ENCODE peak calls at places on chromosomes 3 and 15, in eight cellular contexts. Z is HFFc6, X is GM20000, M is fibroblast of mammary gland, N is AG04449, K is body of pancreas, T is MCF 10A, E is endodermal cell. D is an unnamed sample.

GRCh38 chr3:107367353-107367752 is 9.9 kb upstream of the CCDC54 start:
- DNase-seq in Z (peak; percentile 59), X (no peak), M (peak; percentile 84), N (peak; percentile 24), K (peak; percentile 13), T (peak; percentile 79), E (no peak), D (no peak)

GRCh38 chr15:90063733-90064247 is 38.5 kb downstream of the IDH2 start:
- DNase-seq in Z (no peak), X (no peak), M (peak; percentile 10), N (no peak), K (no peak), T (no peak), E (peak; percentile 81), D (no peak)

GRCh38 chr3:116164039-116164438 is 281.2 kb downstream of the LSAMP start:
- DNase-seq in Z (no peak), X (no peak), M (no peak), N (no peak), K (no peak), T (no peak), E (no peak), D (no peak)

GRCh38 chr3:28726840-28727239 is 378.2 kb upstream of the AZI2 start:
- DNase-seq in Z (no peak), X (peak; percentile 20), M (peak; percentile 52), N (no peak), K (peak; percentile 73), T (peak; percentile 76), E (peak; percentile 89), D (peak; percentile 32)

GRCh38 chr15:85865070-85865684 is 70.5 kb upstream of the KLHL25 start:
- DNase-seq in Z (peak; percentile 8), X (peak; percentile 19), M (peak; percentile 48), N (no peak), K (peak; percentile 22), T (peak; percentile 46), E (peak; percentile 90), D (peak; percentile 44)

GRCh38 chr3:30488070-30488756 is 118.2 kb upstream of the TGFBR2 start:
- DNase-seq in Z (no peak), X (no peak), M (no peak), N (no peak), K (no peak), T (no peak), E (no peak), D (no peak)

GRCh38 chr3:24365168-24365567 is 129.5 kb downstream of the THRB start:
- DNase-seq in Z (peak; percentile 73), X (no peak), M (peak; percentile 92), N (peak; percentile 17), K (peak; percentile 84), T (peak; percentile 95), E (no peak), D (no peak)

GRCh38 chr3:33575313-33575712 is 135.1 kb upstream of the UBP1 start:
- DNase-seq in Z (no peak), X (peak; percentile 6), M (no peak), N (no peak), K (no peak), T (no peak), E (no peak), D (no peak)

GRCh38 chr3:129966876-129967275 is 7.6 kb upstream of the TRH start:
- DNase-seq in Z (no peak), X (no peak), M (no peak), N (no peak), K (no peak), T (no peak), E (no peak), D (no peak)

GRCh38 chr3:107269081-107269480 is 108.2 kb upstream of the CCDC54 start:
- DNase-seq in Z (no peak), X (no peak), M (no peak), N (no peak), K (no peak), T (no peak), E (peak; percentile 73), D (no peak)

GRCh38 chr3:127673191-127674098 is 693 bp downstream of the ABTB1 start:
- DNase-seq in Z (no peak), X (peak; percentile 71), M (peak; percentile 65), N (no peak), K (peak; percentile 65), T (no peak), E (peak; percentile 76), D (peak; percentile 66)

GRCh38 chr3:108623504-108623903 is 34.0 kb downstream of the DZIP3 start:
- DNase-seq in Z (no peak), X (no peak), M (peak; percentile 6), N (no peak), K (peak; percentile 10), T (no peak), E (no peak), D (no peak)

GRCh38 chr3:87733671-87734367 is 325.0 kb downstream of the CGGBP1 start:
- DNase-seq in Z (no peak), X (no peak), M (no peak), N (no peak), K (peak; percentile 13), T (no peak), E (peak; percentile 35), D (no peak)

GRCh38 chr3:148643389-148643840 is 54.3 kb upstream of the AGTR1 start:
- DNase-seq in Z (peak; percentile 80), X (no peak), M (peak; percentile 88), N (peak; percentile 54), K (no peak), T (peak; percentile 48), E (no peak), D (no peak)

GRCh38 chr3:124601189-124601588 is 129.1 kb upstream of the UMPS start:
- DNase-seq in Z (no peak), X (no peak), M (peak; percentile 57), N (no peak), K (no peak), T (peak; percentile 70), E (no peak), D (no peak)

GRCh38 chr15:75349851-75350588 is 3.2 kb downstream of the NEIL1 start:
- DNase-seq in Z (no peak), X (peak; percentile 78), M (no peak), N (no peak), K (no peak), T (no peak), E (no peak), D (peak; percentile 73)

GRCh38 chr3:141100531-141101320 is 49.6 kb downstream of the SPSB4 start:
- DNase-seq in Z (no peak), X (no peak), M (no peak), N (no peak), K (no peak), T (no peak), E (peak; percentile 22), D (no peak)

GRCh38 chr15:66701422-66702034 is 508 bp upstream of the SMAD6 start:
- DNase-seq in Z (peak; percentile 20), X (peak; percentile 73), M (peak; percentile 29), N (no peak), K (peak; percentile 32), T (peak; percentile 61), E (no peak), D (peak; percentile 59)

GRCh38 chr15:40999190-40999589 is 45.9 kb downstream of the CHAC1 start:
- DNase-seq in Z (peak; percentile 93), X (no peak), M (peak; percentile 85), N (no peak), K (no peak), T (peak; percentile 66), E (no peak), D (no peak)

GRCh38 chr3:50655009-50655830 is 19.5 kb upstream of the DOCK3 start:
- DNase-seq in Z (peak; percentile 16), X (no peak), M (peak; percentile 30), N (no peak), K (no peak), T (no peak), E (no peak), D (no peak)

GRCh38 chr15:40941528-40942336 is 11.5 kb upstream of the CHAC1 start:
- DNase-seq in Z (peak; percentile 69), X (peak; percentile 96), M (peak; percentile 58), N (no peak), K (peak; percentile 80), T (peak; percentile 75), E (peak; percentile 92), D (peak; percentile 94)

GRCh38 chr3:155303540-155303939 is 10.1 kb upstream of the STRIT1 start:
- DNase-seq in Z (no peak), X (no peak), M (no peak), N (no peak), K (no peak), T (no peak), E (no peak), D (no peak)

DNA sequence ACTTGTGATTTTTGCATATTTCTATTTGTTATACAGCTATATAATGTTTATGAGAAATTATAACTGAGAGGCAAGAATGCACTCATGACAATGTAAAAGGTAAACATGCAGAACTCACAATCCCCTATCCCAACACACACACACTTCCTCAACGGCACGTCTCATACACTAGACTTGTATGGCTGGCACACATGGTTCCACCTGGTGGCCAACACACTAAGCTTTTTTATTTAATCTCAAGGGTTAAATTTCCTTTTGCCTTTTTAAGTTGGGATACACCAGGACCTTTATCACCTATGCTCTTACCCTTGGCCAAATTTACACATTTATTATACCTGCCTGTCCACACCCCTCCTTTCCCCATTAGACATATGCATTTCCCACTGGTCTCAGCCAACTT is 88.6 kb upstream of the PSMD6 start:
- DNase-seq in Z (no peak), X (no peak), M (no peak), N (no peak), K (no peak), T (no peak), E (no peak), D (no peak)
- TF ChIP-seq CTCF in Z (peak; percentile 41), X (no peak), M (no peak), N (no peak), K (no peak), T (no peak), E (peak; percentile 62), D (no peak)

DNA sequence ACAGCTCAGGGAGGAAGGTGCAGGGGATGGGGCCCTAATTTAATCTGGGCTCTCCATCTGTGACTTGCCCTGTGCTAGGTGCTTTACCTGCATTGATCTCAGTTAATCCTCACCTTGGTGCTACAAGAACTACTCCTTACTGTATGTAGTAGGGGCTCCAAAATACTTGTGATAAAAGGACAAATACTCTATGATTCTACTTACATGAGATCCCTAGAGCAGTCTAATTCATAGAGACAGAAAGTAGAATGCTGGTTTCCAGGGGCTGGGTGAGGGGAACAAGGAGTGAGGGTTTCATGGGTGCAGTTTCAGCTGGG is 67.2 kb downstream of the SLC6A1 start:
- DNase-seq in Z (no peak), X (no peak), M (no peak), N (no peak), K (no peak), T (no peak), E (no peak), D (no peak)
- TF ChIP-seq CTCF in Z (peak; percentile 45), X (no peak), M (no peak), N (no peak), K (no peak), T (no peak), E (no peak), D (no peak)

DNA sequence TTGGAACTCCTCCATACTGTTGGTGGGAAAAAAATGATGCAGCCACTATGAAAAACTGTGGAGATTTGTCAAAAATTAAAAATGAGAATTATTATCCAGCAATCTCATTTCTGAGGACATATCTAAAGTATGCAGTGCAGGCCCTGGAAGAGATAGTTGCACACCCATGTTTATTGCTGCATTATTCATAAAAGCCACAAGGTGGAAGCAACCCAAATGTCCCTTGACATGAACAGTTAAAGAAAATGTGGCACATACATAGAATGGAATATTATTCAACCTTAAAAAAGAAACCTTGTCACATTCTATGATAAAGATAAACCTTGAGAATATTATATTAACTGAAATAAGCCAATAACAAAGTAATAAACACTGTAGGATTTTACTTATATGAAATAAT is 80.9 kb upstream of the ARHGEF26 start:
- DNase-seq in Z (no peak), X (no peak), M (peak; percentile 37), N (no peak), K (no peak), T (peak; percentile 49), E (no peak), D (no peak)
- TF ChIP-seq CTCF in Z (peak; percentile 34), X (no peak), M (peak; percentile 45), N (peak; percentile 30), K (peak; percentile 15), T (peak; percentile 18), E (peak; percentile 55), D (no peak)

GRCh38 chr3:120568198-120568523 is 28.0 kb upstream of the NDUFB4 start:
- DNase-seq in Z (no peak), X (no peak), M (no peak), N (no peak), K (no peak), T (no peak), E (peak; percentile 66), D (no peak)
- TF ChIP-seq CTCF in Z (no peak), X (no peak), M (no peak), N (no peak), K (no peak), T (no peak), E (no peak), D (no peak)